ENCODE peak calls at places on chromosomes 3 and 15, in six cellular contexts. S, L, T, W, M and I are unnamed samples. For H3K4me1 and H3K27me3, the result is how much of the 10 kb centered on the place peaks cover.

GRCh38 chr15:27587810-27588209 is 511.3 kb downstream of the OCA2 start:
- DNase-seq in T (no peak), W (no peak), M (no peak), S (no peak), L (no peak), I (no peak)

GRCh38 chr15:101043911-101044624 is 124.9 kb downstream of the LRRK1 start:
- DNase-seq in L (no peak), M (no peak), S (no peak), W (no peak), T (no peak), I (no peak)

GRCh38 chr15:32842081-32842480 is 124.3 kb downstream of the GREM1 start:
- DNase-seq in M (no peak), S (no peak), L (peak), W (no peak), T (no peak), I (no peak)

GRCh38 chr3:180277036-180277435 is 240.3 kb upstream of the PEX5L start:
- DNase-seq in L (peak), S (no peak), W (no peak), M (no peak), T (no peak), I (no peak)

GRCh38 chr3:136621628-136622027 is 130.6 kb downstream of the STAG1 start:
- DNase-seq in L (peak), M (no peak), S (peak), W (no peak), T (no peak), I (no peak)

GRCh38 chr3:44280631-44281030 is 38.9 kb downstream of the TOPAZ1 start:
- DNase-seq in L (no peak), T (no peak), M (no peak), S (no peak), W (no peak), I (no peak)

GRCh38 chr3:23805228-23805880 is 401 bp upstream of the UBE2E1 start:
- DNase-seq in L (no peak), T (no peak), W (no peak), S (no peak), M (peak), I (no peak)

GRCh38 chr3:52480768-52481715 is 14.1 kb upstream of the STAB1 start:
- DNase-seq in L (no peak), T (peak), M (no peak), S (no peak), W (no peak), I (no peak)

GRCh38 chr3:11661827-11662226 is 18.1 kb upstream of the VGLL4 start:
- DNase-seq in W (no peak), L (peak), M (no peak), S (peak), T (no peak), I (no peak)

GRCh38 chr3:141330235-141330634 is 38.1 kb upstream of the ZBTB38 start:
- DNase-seq in L (no peak), W (no peak), M (no peak), S (no peak), T (no peak), I (no peak)

GRCh38 chr15:63380828-63381282 is 791 bp downstream of the CA12 start:
- DNase-seq in T (no peak), W (no peak), M (no peak), L (peak), S (no peak), I (no peak)

GRCh38 chr15:41001524-41001923 is 48.3 kb downstream of the CHAC1 start:
- DNase-seq in L (no peak), T (no peak), W (no peak), S (no peak), M (no peak), I (no peak)

GRCh38 chr3:169354774-169355501 is 308.6 kb downstream of the MECOM start:
- DNase-seq in S (no peak), W (no peak), M (no peak), T (no peak), L (no peak), I (no peak)

GRCh38 chr3:113867506-113867905 is 28.9 kb downstream of the GRAMD1C start:
- DNase-seq in T (no peak), L (peak), M (no peak), W (no peak), S (peak), I (no peak)

GRCh38 chr15:52678036-52678467 is 1.1 kb downstream of the ATOSA start:
- DNase-seq in T (peak), W (peak), M (peak), L (peak), S (peak), I (peak)

GRCh38 chr3:10505050-10505790 is at the start of gene ATP2B2:
- DNase-seq in M (no peak), L (peak), S (no peak), W (no peak), T (no peak), I (no peak)

GRCh38 chr3:43025423-43025822 is 46.3 kb downstream of the GASK1A start:
- DNase-seq in L (no peak), T (no peak), W (no peak), S (no peak), M (no peak), I (no peak)

GRCh38 chr3:46536758-46537157 is 29.3 kb downstream of the LRRC2 start:
- DNase-seq in W (no peak), L (no peak), M (no peak), S (no peak), T (no peak), I (no peak)

GRCh38 chr3:170441412-170441811 is 22.7 kb downstream of the CLDN11 start:
- DNase-seq in W (no peak), T (no peak), S (no peak), M (no peak), L (no peak), I (no peak)

GRCh38 chr15:51103330-51103729 is 8.6 kb upstream of the TNFAIP8L3 start:
- DNase-seq in T (no peak), L (peak), W (no peak), M (no peak), S (peak), I (no peak)

GRCh38 chr3:14438262-14438661 is 35.9 kb downstream of the SLC6A6 start:
- DNase-seq in L (no peak), M (no peak), S (no peak), T (no peak), W (no peak), I (no peak)

GRCh38 chr15:96553006-96553405 is 222.5 kb downstream of the NR2F2 start:
- DNase-seq in M (no peak), T (no peak), L (peak), S (peak), W (no peak), I (no peak)

GRCh38 chr3:153348457-153349137 is 186.6 kb downstream of the RAP2B start:
- DNase-seq in L (peak), T (no peak), S (peak), M (no peak), W (no peak), I (no peak)

GRCh38 chr3:156044634-156044975 is 75.8 kb upstream of the KCNAB1 start:
- DNase-seq in M (no peak), S (no peak), L (no peak), W (no peak), T (no peak), I (no peak)

GRCh38 chr15:70582143-70582945 is 181.0 kb downstream of the UACA start:
- DNase-seq in M (no peak), T (no peak), S (no peak), L (peak), W (no peak), I (no peak)

GRCh38 chr3:126745760-126746394 is 41.8 kb downstream of the CHCHD6 start:
- DNase-seq in L (no peak), S (no peak), M (no peak), W (no peak), T (no peak), I (peak)

GRCh38 chr15:32029409-32029861 is 880 bp upstream of the CHRNA7 start:
- DNase-seq in T (no peak), L (peak), W (peak), S (no peak), M (no peak), I (no peak)

GRCh38 chr3:8761866-8762265 is 7.5 kb downstream of the OXTR start:
- DNase-seq in T (no peak), S (no peak), W (no peak), M (no peak), L (no peak), I (no peak)

GRCh38 chr3:140636452-140637138 is 41.3 kb upstream of the TRIM42 start:
- DNase-seq in L (peak), M (no peak), S (peak), W (no peak), T (no peak), I (no peak)

GRCh38 chr3:189355481-189356201 is 183.9 kb downstream of the TPRG1 start:
- DNase-seq in T (no peak), W (no peak), M (no peak), L (peak), S (peak), I (peak)

GRCh38 chr3:17041009-17041408 is 156.3 kb downstream of the PLCL2 start:
- DNase-seq in M (no peak), W (no peak), L (peak), S (no peak), T (no peak), I (no peak)

GRCh38 chr3:8319935-8320634 is 181.5 kb upstream of the LMCD1 start:
- DNase-seq in M (no peak), W (no peak), L (peak), T (no peak), S (peak), I (no peak)

GRCh38 chr15:84749111-84749991 is 959 bp downstream of the ZNF592 start:
- DNase-seq in W (peak), M (peak), T (no peak), L (peak), S (peak), I (peak)

GRCh38 chr15:84750583-84751092 is 2.2 kb downstream of the ZNF592 start:
- DNase-seq in M (peak), L (no peak), T (no peak), W (no peak), S (no peak), I (no peak)

GRCh38 chr15:84752195-84752594 is 3.8 kb downstream of the ZNF592 start:
- DNase-seq in T (no peak), W (no peak), L (no peak), S (no peak), M (no peak), I (no peak)

GRCh38 chr15:84748274-84749110 is at the start of gene ZNF592:
- DNase-seq in S (peak), W (peak), L (peak), M (peak), T (peak), I (peak)

GRCh38 chr15:84747423-84748273 is 744 bp upstream of the ZNF592 start:
- DNase-seq in M (peak), T (peak), L (peak), W (no peak), S (peak), I (peak)
- H3K4me1 ChIP-seq in M (under half), T (under half), L (under half), W (under half), S (under half), I (under half)

DNA sequence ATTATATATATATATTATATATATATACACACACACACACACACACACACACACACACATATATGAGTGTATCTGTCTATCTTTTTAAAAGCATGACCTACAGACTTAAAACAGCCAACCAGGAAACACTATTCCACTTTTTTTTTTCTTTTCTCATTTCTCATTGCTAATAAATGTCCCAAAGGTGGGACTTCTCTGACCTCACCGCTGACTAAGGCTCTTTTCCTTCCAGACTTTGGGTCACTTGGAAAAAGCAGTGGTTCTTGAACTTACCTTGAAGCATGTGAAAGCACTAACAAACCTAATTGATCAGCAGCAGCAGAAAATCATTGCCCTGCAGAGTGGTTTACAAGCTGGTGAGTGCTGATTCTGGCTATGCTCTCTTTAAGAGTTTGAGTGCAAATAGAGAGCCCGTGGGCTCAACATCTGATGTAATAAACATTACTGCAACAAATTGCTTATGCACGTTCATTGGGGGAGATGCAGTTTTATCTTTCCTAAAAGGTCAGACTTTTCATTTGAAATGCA is 2.0 kb downstream of the BHLHE40 start:
- DNase-seq in T (no peak), W (no peak), M (no peak), S (no peak), L (peak), I (no peak)
- H3K27me3 ChIP-seq in T (under half), W (under half), M (under half), S (under half), L (under half), I (under half)

DNA sequence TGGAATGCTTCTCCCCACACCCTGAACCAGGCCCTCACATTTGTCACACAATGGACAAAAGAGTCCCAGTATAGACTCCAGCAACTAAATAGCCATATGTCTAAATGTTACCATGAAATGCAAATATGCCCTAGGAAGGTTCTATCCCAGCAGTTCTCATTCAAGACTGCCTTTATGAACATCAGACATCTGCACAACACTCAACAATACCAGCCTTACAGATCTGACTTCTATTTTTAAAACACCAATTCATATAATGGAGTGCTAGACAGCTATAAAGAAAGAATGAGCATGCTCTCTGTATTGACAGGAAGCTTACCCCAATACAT is 7.8 kb downstream of the ITGB5 start:
- DNase-seq in M (no peak), L (no peak), W (no peak), T (no peak), S (no peak), I (no peak)
- H3K4me1 ChIP-seq in M (under half), L (half or more), W (under half), T (under half), S (half or more), I (under half)

GRCh38 chr3:168250415-168250861 is 154.7 kb upstream of the GOLIM4 start:
- DNase-seq in T (no peak), W (peak), S (no peak), L (peak), M (no peak), I (no peak)
- H3K27me3 ChIP-seq in T (under half), W (under half), S (under half), L (half or more), M (under half), I (under half)

GRCh38 chr3:38173834-38174418 is 8.6 kb downstream of the OXSR1 start:
- DNase-seq in W (no peak), T (no peak), S (no peak), L (no peak), M (no peak), I (no peak)
- H3K4me1 ChIP-seq in W (under half), T (under half), S (under half), L (under half), M (under half), I (under half)

GRCh38 chr15:69148465-69148864 is 12.0 kb upstream of the GLCE start:
- DNase-seq in M (no peak), W (no peak), S (no peak), L (no peak), T (no peak), I (no peak)
- H3K27me3 ChIP-seq in M (under half), W (under half), S (under half), L (half or more), T (under half), I (under half)